ENCODE peak calls at places on chromosome 3, in five cellular contexts. One of them, this sample, is unnamed.

GRCh38 chr3:148763921-148764320 is 63.7 kb upstream of the CPB1 start:
- DNase-seq in caudate nucleus: no peak
- DNase-seq in smooth muscle cell of the brain vasculature: no peak
- DNase-seq in fibroblast of gingiva: no peak
- DNase-seq in stimulated activated CD4-positive, alpha-beta T cell treated with anti-CD3 and anti-CD28 coated beads, TNF-alpha, amount 100 ng/mL, for 4 hours: no peak
- DNase-seq in this sample: peak; percentile 27

GRCh38 chr3:115876860-115877646 is 253.7 kb downstream of the GAP43 start:
- DNase-seq in caudate nucleus: no peak
- DNase-seq in smooth muscle cell of the brain vasculature: no peak
- DNase-seq in fibroblast of gingiva: no peak
- DNase-seq in stimulated activated CD4-positive, alpha-beta T cell treated with anti-CD3 and anti-CD28 coated beads, TNF-alpha, amount 100 ng/mL, for 4 hours: no peak
- DNase-seq in this sample: peak; percentile 7

GRCh38 chr3:24829632-24830229 is 335.1 kb upstream of the THRB start:
- DNase-seq in caudate nucleus: no peak
- DNase-seq in smooth muscle cell of the brain vasculature: no peak
- DNase-seq in fibroblast of gingiva: no peak
- DNase-seq in stimulated activated CD4-positive, alpha-beta T cell treated with anti-CD3 and anti-CD28 coated beads, TNF-alpha, amount 100 ng/mL, for 4 hours: no peak
- DNase-seq in this sample: peak; percentile 33

GRCh38 chr3:128076783-128077624 is 24.8 kb downstream of the SEC61A1 start:
- DNase-seq in caudate nucleus: peak; percentile 64
- DNase-seq in smooth muscle cell of the brain vasculature: no peak
- DNase-seq in fibroblast of gingiva: no peak
- DNase-seq in stimulated activated CD4-positive, alpha-beta T cell treated with anti-CD3 and anti-CD28 coated beads, TNF-alpha, amount 100 ng/mL, for 4 hours: no peak
- DNase-seq in this sample: no peak

GRCh38 chr3:156317457-156317856 is 197.1 kb downstream of the KCNAB1 start:
- DNase-seq in caudate nucleus: no peak
- DNase-seq in smooth muscle cell of the brain vasculature: no peak
- DNase-seq in fibroblast of gingiva: no peak
- DNase-seq in stimulated activated CD4-positive, alpha-beta T cell treated with anti-CD3 and anti-CD28 coated beads, TNF-alpha, amount 100 ng/mL, for 4 hours: no peak
- DNase-seq in this sample: no peak

GRCh38 chr3:160470181-160470580 is 20.6 kb upstream of the TRIM59 start:
- DNase-seq in caudate nucleus: no peak
- DNase-seq in smooth muscle cell of the brain vasculature: no peak
- DNase-seq in fibroblast of gingiva: no peak
- DNase-seq in stimulated activated CD4-positive, alpha-beta T cell treated with anti-CD3 and anti-CD28 coated beads, TNF-alpha, amount 100 ng/mL, for 4 hours: no peak
- DNase-seq in this sample: no peak

GRCh38 chr3:127428344-127429001 is 140.6 kb upstream of the PRR20G start:
- DNase-seq in caudate nucleus: no peak
- DNase-seq in smooth muscle cell of the brain vasculature: no peak
- DNase-seq in fibroblast of gingiva: no peak
- DNase-seq in stimulated activated CD4-positive, alpha-beta T cell treated with anti-CD3 and anti-CD28 coated beads, TNF-alpha, amount 100 ng/mL, for 4 hours: no peak
- DNase-seq in this sample: no peak

GRCh38 chr3:149753717-149754116 is 1.4 kb upstream of the COMMD2 start:
- DNase-seq in caudate nucleus: no peak
- DNase-seq in smooth muscle cell of the brain vasculature: no peak
- DNase-seq in fibroblast of gingiva: no peak
- DNase-seq in stimulated activated CD4-positive, alpha-beta T cell treated with anti-CD3 and anti-CD28 coated beads, TNF-alpha, amount 100 ng/mL, for 4 hours: no peak
- DNase-seq in this sample: no peak

GRCh38 chr3:21783834-21784233 is 32.8 kb upstream of the ZNF385D start:
- DNase-seq in caudate nucleus: no peak
- DNase-seq in smooth muscle cell of the brain vasculature: no peak
- DNase-seq in fibroblast of gingiva: no peak
- DNase-seq in stimulated activated CD4-positive, alpha-beta T cell treated with anti-CD3 and anti-CD28 coated beads, TNF-alpha, amount 100 ng/mL, for 4 hours: no peak
- DNase-seq in this sample: no peak

GRCh38 chr3:30353711-30354467 is 252.5 kb upstream of the TGFBR2 start:
- DNase-seq in caudate nucleus: no peak
- DNase-seq in smooth muscle cell of the brain vasculature: no peak
- DNase-seq in fibroblast of gingiva: no peak
- DNase-seq in stimulated activated CD4-positive, alpha-beta T cell treated with anti-CD3 and anti-CD28 coated beads, TNF-alpha, amount 100 ng/mL, for 4 hours: no peak
- DNase-seq in this sample: no peak

GRCh38 chr3:174355505-174355904 is 503.6 kb upstream of the NAALADL2 start:
- DNase-seq in caudate nucleus: no peak
- DNase-seq in smooth muscle cell of the brain vasculature: no peak
- DNase-seq in fibroblast of gingiva: peak; percentile 12
- DNase-seq in stimulated activated CD4-positive, alpha-beta T cell treated with anti-CD3 and anti-CD28 coated beads, TNF-alpha, amount 100 ng/mL, for 4 hours: no peak
- DNase-seq in this sample: no peak

GRCh38 chr3:178672263-178672662 is 136.0 kb downstream of the KCNMB2 start:
- DNase-seq in caudate nucleus: no peak
- DNase-seq in smooth muscle cell of the brain vasculature: no peak
- DNase-seq in fibroblast of gingiva: no peak
- DNase-seq in stimulated activated CD4-positive, alpha-beta T cell treated with anti-CD3 and anti-CD28 coated beads, TNF-alpha, amount 100 ng/mL, for 4 hours: no peak
- DNase-seq in this sample: peak; percentile 27

GRCh38 chr3:99562138-99562537 is 76.3 kb upstream of the COL8A1 start:
- DNase-seq in caudate nucleus: no peak
- DNase-seq in smooth muscle cell of the brain vasculature: peak; percentile 26
- DNase-seq in fibroblast of gingiva: peak; percentile 11
- DNase-seq in stimulated activated CD4-positive, alpha-beta T cell treated with anti-CD3 and anti-CD28 coated beads, TNF-alpha, amount 100 ng/mL, for 4 hours: no peak
- DNase-seq in this sample: peak; percentile 54

GRCh38 chr3:121855555-121855954 is 20.5 kb downstream of the EAF2 start:
- DNase-seq in caudate nucleus: no peak
- DNase-seq in smooth muscle cell of the brain vasculature: no peak
- DNase-seq in fibroblast of gingiva: no peak
- DNase-seq in stimulated activated CD4-positive, alpha-beta T cell treated with anti-CD3 and anti-CD28 coated beads, TNF-alpha, amount 100 ng/mL, for 4 hours: no peak
- DNase-seq in this sample: no peak

GRCh38 chr3:115156255-115156654 is 9.2 kb upstream of the ZBTB20 start:
- DNase-seq in caudate nucleus: no peak
- DNase-seq in smooth muscle cell of the brain vasculature: no peak
- DNase-seq in fibroblast of gingiva: no peak
- DNase-seq in stimulated activated CD4-positive, alpha-beta T cell treated with anti-CD3 and anti-CD28 coated beads, TNF-alpha, amount 100 ng/mL, for 4 hours: no peak
- DNase-seq in this sample: no peak

GRCh38 chr3:122312826-122313225 is 12.2 kb upstream of the CSTA start:
- DNase-seq in caudate nucleus: no peak
- DNase-seq in smooth muscle cell of the brain vasculature: no peak
- DNase-seq in fibroblast of gingiva: no peak
- DNase-seq in stimulated activated CD4-positive, alpha-beta T cell treated with anti-CD3 and anti-CD28 coated beads, TNF-alpha, amount 100 ng/mL, for 4 hours: no peak
- DNase-seq in this sample: no peak

GRCh38 chr3:47016934-47017435 is 37.5 kb downstream of the NBEAL2 start:
- DNase-seq in caudate nucleus: no peak
- DNase-seq in smooth muscle cell of the brain vasculature: no peak
- DNase-seq in fibroblast of gingiva: peak; percentile 25
- DNase-seq in stimulated activated CD4-positive, alpha-beta T cell treated with anti-CD3 and anti-CD28 coated beads, TNF-alpha, amount 100 ng/mL, for 4 hours: no peak
- DNase-seq in this sample: peak; percentile 53

GRCh38 chr3:171064461-171064860 is 37.9 kb upstream of the SLC2A2 start:
- DNase-seq in caudate nucleus: no peak
- DNase-seq in smooth muscle cell of the brain vasculature: no peak
- DNase-seq in fibroblast of gingiva: no peak
- DNase-seq in stimulated activated CD4-positive, alpha-beta T cell treated with anti-CD3 and anti-CD28 coated beads, TNF-alpha, amount 100 ng/mL, for 4 hours: no peak
- DNase-seq in this sample: no peak

GRCh38 chr3:22269827-22270226 is 518.8 kb upstream of the ZNF385D start:
- DNase-seq in caudate nucleus: no peak
- DNase-seq in smooth muscle cell of the brain vasculature: no peak
- DNase-seq in fibroblast of gingiva: peak; percentile 14
- DNase-seq in stimulated activated CD4-positive, alpha-beta T cell treated with anti-CD3 and anti-CD28 coated beads, TNF-alpha, amount 100 ng/mL, for 4 hours: no peak
- DNase-seq in this sample: peak; percentile 40

GRCh38 chr3:158918008-158918407 is 116.2 kb downstream of the MFSD1 start:
- DNase-seq in caudate nucleus: peak; percentile 18
- DNase-seq in smooth muscle cell of the brain vasculature: peak; percentile 61
- DNase-seq in fibroblast of gingiva: peak; percentile 74
- DNase-seq in stimulated activated CD4-positive, alpha-beta T cell treated with anti-CD3 and anti-CD28 coated beads, TNF-alpha, amount 100 ng/mL, for 4 hours: no peak
- DNase-seq in this sample: peak; percentile 84

GRCh38 chr3:128278130-128278529 is 124.8 kb downstream of the EEFSEC start:
- DNase-seq in caudate nucleus: no peak
- DNase-seq in smooth muscle cell of the brain vasculature: no peak
- DNase-seq in fibroblast of gingiva: no peak
- DNase-seq in stimulated activated CD4-positive, alpha-beta T cell treated with anti-CD3 and anti-CD28 coated beads, TNF-alpha, amount 100 ng/mL, for 4 hours: no peak
- DNase-seq in this sample: no peak

GRCh38 chr3:134640872-134641470 is 9.9 kb downstream of the KY start:
- DNase-seq in caudate nucleus: no peak
- DNase-seq in smooth muscle cell of the brain vasculature: no peak
- DNase-seq in fibroblast of gingiva: peak; percentile 17
- DNase-seq in stimulated activated CD4-positive, alpha-beta T cell treated with anti-CD3 and anti-CD28 coated beads, TNF-alpha, amount 100 ng/mL, for 4 hours: no peak
- DNase-seq in this sample: peak; percentile 41

GRCh38 chr3:181921220-181921619 is 209.5 kb downstream of the SOX2 start:
- DNase-seq in caudate nucleus: no peak
- DNase-seq in smooth muscle cell of the brain vasculature: no peak
- DNase-seq in fibroblast of gingiva: no peak
- DNase-seq in stimulated activated CD4-positive, alpha-beta T cell treated with anti-CD3 and anti-CD28 coated beads, TNF-alpha, amount 100 ng/mL, for 4 hours: no peak
- DNase-seq in this sample: no peak

GRCh38 chr3:3689601-3690375 is 109.4 kb upstream of the LRRN1 start:
- DNase-seq in caudate nucleus: no peak
- DNase-seq in smooth muscle cell of the brain vasculature: no peak
- DNase-seq in fibroblast of gingiva: no peak
- DNase-seq in stimulated activated CD4-positive, alpha-beta T cell treated with anti-CD3 and anti-CD28 coated beads, TNF-alpha, amount 100 ng/mL, for 4 hours: no peak
- DNase-seq in this sample: no peak

GRCh38 chr3:101995371-101996046 is 146.2 kb downstream of the NFKBIZ start:
- DNase-seq in caudate nucleus: no peak
- DNase-seq in smooth muscle cell of the brain vasculature: no peak
- DNase-seq in fibroblast of gingiva: no peak
- DNase-seq in stimulated activated CD4-positive, alpha-beta T cell treated with anti-CD3 and anti-CD28 coated beads, TNF-alpha, amount 100 ng/mL, for 4 hours: no peak
- DNase-seq in this sample: peak; percentile 58

GRCh38 chr3:146387566-146387965 is 81.8 kb downstream of the PLSCR2 start:
- DNase-seq in caudate nucleus: no peak
- DNase-seq in smooth muscle cell of the brain vasculature: no peak
- DNase-seq in fibroblast of gingiva: no peak
- DNase-seq in stimulated activated CD4-positive, alpha-beta T cell treated with anti-CD3 and anti-CD28 coated beads, TNF-alpha, amount 100 ng/mL, for 4 hours: no peak
- DNase-seq in this sample: no peak

GRCh38 chr3:148600440-148600839 is 97.3 kb upstream of the AGTR1 start:
- DNase-seq in caudate nucleus: no peak
- DNase-seq in smooth muscle cell of the brain vasculature: no peak
- DNase-seq in fibroblast of gingiva: no peak
- DNase-seq in stimulated activated CD4-positive, alpha-beta T cell treated with anti-CD3 and anti-CD28 coated beads, TNF-alpha, amount 100 ng/mL, for 4 hours: no peak
- DNase-seq in this sample: no peak

GRCh38 chr3:9404680-9405079 is 7.3 kb downstream of the SETD5 start:
- DNase-seq in caudate nucleus: no peak
- DNase-seq in smooth muscle cell of the brain vasculature: no peak
- DNase-seq in fibroblast of gingiva: no peak
- DNase-seq in stimulated activated CD4-positive, alpha-beta T cell treated with anti-CD3 and anti-CD28 coated beads, TNF-alpha, amount 100 ng/mL, for 4 hours: no peak
- DNase-seq in this sample: no peak

GRCh38 chr3:146131616-146132410 is 29.2 kb downstream of the PLOD2 start:
- DNase-seq in caudate nucleus: no peak
- DNase-seq in smooth muscle cell of the brain vasculature: no peak
- DNase-seq in fibroblast of gingiva: peak; percentile 39
- DNase-seq in stimulated activated CD4-positive, alpha-beta T cell treated with anti-CD3 and anti-CD28 coated beads, TNF-alpha, amount 100 ng/mL, for 4 hours: no peak
- DNase-seq in this sample: peak; percentile 52

GRCh38 chr3:12994607-12995388 is 78.4 kb downstream of the IQSEC1 start:
- DNase-seq in caudate nucleus: peak; percentile 83
- DNase-seq in smooth muscle cell of the brain vasculature: peak; percentile 24
- DNase-seq in fibroblast of gingiva: peak; percentile 64
- DNase-seq in stimulated activated CD4-positive, alpha-beta T cell treated with anti-CD3 and anti-CD28 coated beads, TNF-alpha, amount 100 ng/mL, for 4 hours: peak; percentile 87
- DNase-seq in this sample: peak; percentile 95

GRCh38 chr3:46860381-46861292 is 2.6 kb downstream of the MYL3 start:
- DNase-seq in caudate nucleus: no peak
- DNase-seq in smooth muscle cell of the brain vasculature: no peak
- DNase-seq in fibroblast of gingiva: no peak
- DNase-seq in stimulated activated CD4-positive, alpha-beta T cell treated with anti-CD3 and anti-CD28 coated beads, TNF-alpha, amount 100 ng/mL, for 4 hours: no peak
- DNase-seq in this sample: peak; percentile 27

This sample was measured in adipocyte.